ENCODE peak calls at places on chromosomes 2 and 18, in four cellular contexts. U, N, P and Z are unnamed samples.

GRCh38 chr2:5555636-5556035 is 136.5 kb upstream of the SOX11 start:
- DNase-seq in N (no peak), U (no peak), P (no peak), Z (no peak)

GRCh38 chr2:71711470-71711857 is 258.1 kb downstream of the DYSF start:
- DNase-seq in N (no peak), P (no peak), U (peak; percentile 84), Z (no peak)

GRCh38 chr2:176455865-176456291 is 186.6 kb downstream of the MTX2 start:
- DNase-seq in P (no peak), N (no peak), U (peak; percentile 76), Z (peak; percentile 37)

GRCh38 chr2:146807568-146808168 is 1037.2 kb upstream of the ACVR2A start:
- DNase-seq in U (peak; percentile 4), P (no peak), N (no peak), Z (no peak)

GRCh38 chr2:85133751-85134254 is 611 bp downstream of the TCF7L1 start:
- DNase-seq in U (peak; percentile 52), P (no peak), N (no peak), Z (no peak)

GRCh38 chr2:70087703-70088507 is 628 bp downstream of the PCBP1 start:
- DNase-seq in N (no peak), U (peak; percentile 60), P (no peak), Z (no peak)

GRCh38 chr2:231926761-231927565 is 767 bp upstream of the NPPC start:
- DNase-seq in P (no peak), U (no peak), N (no peak), Z (no peak)

GRCh38 chr2:219468410-219469185 is 30.1 kb upstream of the GMPPA start:
- DNase-seq in P (no peak), N (no peak), U (no peak), Z (no peak)

GRCh38 chr18:31041346-31042067 is 1.0 kb downstream of the DSC3 start:
- DNase-seq in U (no peak), N (no peak), P (no peak), Z (no peak)

GRCh38 chr2:21256006-21256405 is 132.2 kb downstream of the TDRD15 start:
- DNase-seq in N (no peak), U (peak; percentile 11), P (no peak), Z (no peak)

GRCh38 chr2:195051401-195051800 is 605.6 kb upstream of the SLC39A10 start:
- DNase-seq in U (no peak), P (no peak), N (no peak), Z (no peak)